ENCODE peak calls at places on chromosomes 4 and X, in six cellular contexts. M is suprapubic skin, T is RWPE1, Z is GM23248, S is psoas muscle, W is ovary. U is an unnamed sample.
A peak's percentile ranks its signal among the peaks of the same experiment; 100 is the strongest.

GRCh38 chr4:168453146-168453545 is 27.1 kb downstream of the DDX60L start:
- DNase-seq in S (no peak), W (no peak), M (no peak), Z (no peak), T (no peak), U (peak; percentile 34)

GRCh38 chr4:58247792-58248191 is 1137.6 kb upstream of the IGFBP7 start:
- DNase-seq in M (no peak), W (no peak), T (peak; percentile 8), Z (no peak), S (no peak), U (no peak)

GRCh38 chr4:123825596-123826291 is 429.1 kb downstream of the SPRY1 start:
- DNase-seq in M (no peak), W (no peak), T (no peak), S (no peak), Z (peak; percentile 68), U (no peak)

GRCh38 chr4:179352221-179352620 is 1910.0 kb upstream of the AGA start:
- DNase-seq in W (no peak), M (no peak), S (no peak), T (no peak), Z (no peak), U (no peak)

GRCh38 chr4:53905281-53905934 is 159.0 kb downstream of the CHIC2 start:
- DNase-seq in W (no peak), S (no peak), Z (peak; percentile 45), T (no peak), M (no peak), U (no peak)

GRCh38 chr4:178738026-178738425 is 1295.8 kb upstream of the AGA start:
- DNase-seq in M (no peak), Z (no peak), W (no peak), S (no peak), T (no peak), U (no peak)

GRCh38 chr4:31365006-31365690 is 645.0 kb downstream of the PCDH7 start:
- DNase-seq in M (no peak), T (no peak), Z (no peak), W (no peak), S (no peak), U (no peak)

GRCh38 chr4:4849524-4850193 is 9.8 kb upstream of the MSX1 start:
- DNase-seq in Z (no peak), T (no peak), W (no peak), M (peak; percentile 38), S (peak; percentile 28), U (no peak)

GRCh38 chr4:26787461-26788340 is 72.9 kb upstream of the STIM2 start:
- DNase-seq in Z (peak; percentile 70), T (peak; percentile 80), M (no peak), W (peak; percentile 50), S (peak; percentile 78), U (peak; percentile 85)

GRCh38 chrX:84336646-84337045 is 148.6 kb upstream of the RPS6KA6 start:
- DNase-seq in Z (no peak), W (no peak), T (no peak), S (no peak), M (no peak), U (no peak)

GRCh38 chr4:24180586-24180985 is 290.7 kb upstream of the PPARGC1A start:
- DNase-seq in Z (no peak), S (no peak), T (no peak), M (no peak), W (no peak), U (no peak)

GRCh38 chr4:28799696-28800095 is 1920.5 kb upstream of the PCDH7 start:
- DNase-seq in T (no peak), S (no peak), W (no peak), Z (no peak), M (no peak), U (no peak)

GRCh38 chrX:119694601-119695534 is 1.9 kb upstream of the SEPTIN6 start:
- DNase-seq in S (no peak), Z (no peak), W (no peak), M (no peak), T (no peak), U (peak; percentile 20)

GRCh38 chr4:73224886-73225285 is 33.7 kb downstream of the ANKRD17 start:
- DNase-seq in W (no peak), Z (no peak), M (no peak), S (no peak), T (no peak), U (no peak)

GRCh38 chrX:111376486-111376885 is 35.5 kb downstream of the DCX start:
- DNase-seq in T (no peak), Z (no peak), W (no peak), M (no peak), S (no peak), U (no peak)

GRCh38 chr4:8506373-8507250 is 66.0 kb downstream of the TRMT44 start:
- DNase-seq in Z (peak; percentile 96), T (no peak), S (no peak), M (no peak), W (peak; percentile 77), U (no peak)

GRCh38 chrX:123339201-123339905 is 155.3 kb downstream of the GRIA3 start:
- DNase-seq in T (no peak), S (no peak), Z (peak; percentile 85), M (no peak), W (no peak), U (no peak)

GRCh38 chr4:76533314-76533713 is 98.3 kb downstream of the SHROOM3 start:
- DNase-seq in T (no peak), Z (no peak), W (no peak), M (no peak), S (no peak), U (no peak)

GRCh38 chrX:69493193-69493592 is 10.9 kb upstream of the NALF2 start:
- DNase-seq in W (no peak), Z (peak; percentile 9), S (no peak), T (peak; percentile 33), M (no peak), U (peak; percentile 30)

GRCh38 chrX:96721398-96721797 is 36.8 kb downstream of the DIAPH2 start:
- DNase-seq in S (no peak), W (no peak), M (no peak), T (no peak), Z (no peak), U (no peak)

GRCh38 chrX:103329991-103330390 is at the start of gene TCEAL7:
- DNase-seq in M (no peak), W (peak; percentile 72), Z (peak; percentile 55), T (no peak), S (peak; percentile 44), U (no peak)
- H3K27ac ChIP-seq in M (no peak within 1 kb of the TSS), W (peak within 1 kb of the TSS; percentile 11), Z (no peak within 1 kb of the TSS), T (no peak within 1 kb of the TSS), S (no peak within 1 kb of the TSS), U (no peak within 1 kb of the TSS)

GRCh38 chrX:129523076-129524055 is at the start of gene SMARCA1:
- DNase-seq in M (peak; percentile 66), S (peak; percentile 58), Z (peak; percentile 43), W (peak; percentile 78), T (peak; percentile 28), U (peak; percentile 63)
- H3K27ac ChIP-seq in M (peak within 1 kb of the TSS; percentile 69), S (peak within 1 kb of the TSS; percentile 80), Z (peak within 1 kb of the TSS; percentile 59), W (peak within 1 kb of the TSS; percentile 96), T (peak within 1 kb of the TSS; percentile 84), U (peak within 1 kb of the TSS; percentile 87)

GRCh38 chrX:47817421-47817820 is 19.3 kb upstream of the ZNF81 start:
- DNase-seq in T (no peak), Z (no peak), S (no peak), W (no peak), M (no peak), U (no peak)

GRCh38 chrX:47814853-47815252 is 21.8 kb upstream of the ZNF81 start:
- DNase-seq in Z (peak; percentile 5), T (no peak), S (no peak), W (no peak), M (no peak), U (no peak)

GRCh38 chrX:47817897-47818296 is 18.8 kb upstream of the ZNF81 start:
- DNase-seq in S (no peak), T (no peak), Z (no peak), W (no peak), M (no peak), U (no peak)

DNA sequence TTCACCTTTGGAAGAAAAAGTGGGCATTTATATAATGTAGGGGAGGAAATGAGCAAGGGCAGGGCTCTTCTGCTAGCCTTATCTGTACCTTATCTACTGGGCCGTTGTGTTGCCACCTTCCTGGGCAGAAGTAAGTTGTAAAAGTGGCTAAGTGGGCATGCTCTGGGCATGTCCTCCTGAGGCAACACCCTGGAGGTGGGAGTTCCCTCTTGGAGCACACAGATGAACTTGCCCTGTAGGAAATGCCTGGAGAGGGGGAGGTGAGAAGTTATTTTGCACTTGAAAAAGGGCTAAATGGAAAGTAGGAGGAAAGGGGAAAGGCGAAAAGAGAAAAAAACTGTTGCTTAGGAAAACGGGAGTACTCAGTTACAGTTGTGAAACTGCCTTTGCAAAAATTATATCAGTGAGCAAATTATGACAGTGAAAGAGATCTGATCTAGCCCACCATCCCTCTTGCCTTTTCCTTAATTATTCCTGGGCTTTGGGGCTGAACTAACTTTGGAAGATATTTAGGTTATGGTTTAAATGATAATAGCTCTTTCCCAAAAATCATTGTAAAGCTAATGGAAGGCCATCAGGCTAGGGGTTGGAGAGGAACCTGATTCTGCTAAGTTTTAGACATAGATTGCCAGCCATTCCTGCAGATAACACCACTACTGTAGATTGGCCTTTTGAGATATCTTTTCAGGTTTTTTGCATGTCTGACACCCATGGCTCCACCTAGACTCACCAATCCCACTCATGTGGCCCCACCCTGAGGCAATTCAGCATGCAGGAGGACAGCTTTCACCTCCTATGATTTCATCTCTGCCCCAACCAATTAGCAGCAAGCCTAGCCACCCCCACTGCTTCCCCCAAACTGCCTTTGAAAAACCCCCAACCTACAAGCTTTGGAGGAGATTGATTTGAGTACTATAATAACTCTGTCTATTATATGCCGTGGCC is 20.5 kb upstream of the ZNF81 start:
- DNase-seq in M (no peak), Z (peak; percentile 4), S (no peak), W (no peak), T (no peak), U (no peak)
- H3K27ac ChIP-seq in M (no peak overlapping the region), Z (no peak overlapping the region), S (no peak overlapping the region), W (no peak overlapping the region), T (peak overlapping the region; percentile 71), U (no peak overlapping the region)

DNA sequence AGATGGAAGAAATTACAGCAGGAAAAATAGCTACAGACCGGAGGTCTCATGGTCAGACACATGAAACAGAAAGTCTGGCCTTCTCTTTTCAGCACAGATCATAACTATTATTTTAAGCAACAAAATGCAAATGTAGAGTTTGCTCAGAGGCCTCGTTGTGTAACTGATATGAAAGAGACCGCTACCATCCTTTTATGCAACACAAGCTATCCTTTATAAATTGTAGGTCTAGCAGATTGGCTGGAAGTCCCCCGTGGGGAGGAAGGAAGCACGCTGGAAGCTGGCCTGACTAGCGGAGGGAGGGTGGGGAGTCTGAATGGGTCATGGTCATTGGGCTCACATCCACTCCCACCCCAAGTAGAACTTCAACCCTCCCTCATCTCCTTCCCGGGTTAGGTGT is 27.7 kb downstream of the DMP1 start:
- DNase-seq in S (peak; percentile 75), T (no peak), Z (no peak), M (no peak), W (peak; percentile 56), U (peak; percentile 29)
- H3K27ac ChIP-seq in S (peak overlapping the region; percentile 24), T (no peak overlapping the region), Z (no peak overlapping the region), M (no peak overlapping the region), W (no peak overlapping the region), U (no peak overlapping the region)

GRCh38 chr4:74319506-74319905 is 11.2 kb downstream of the EPGN start:
- DNase-seq in W (no peak), Z (no peak), S (no peak), M (no peak), T (no peak), U (no peak)
- H3K27ac ChIP-seq in W (no peak overlapping the region), Z (no peak overlapping the region), S (no peak overlapping the region), M (no peak overlapping the region), T (no peak overlapping the region), U (no peak overlapping the region)

U was measured in A673.